ENCODE peak calls at places on chromosomes 11 and 22, in six cellular contexts. T, A, M, D, Q and Y are unnamed samples.

GRCh38 chr22:50260801-50261614 is 475 bp downstream of the MAPK12 start:
- DNase-seq in T (no peak), A (no peak), M (peak), D (peak), Q (no peak), Y (no peak)

GRCh38 chr11:56848105-56848809 is 99.8 kb upstream of the OR9G4 start:
- DNase-seq in T (no peak), A (no peak), M (no peak), D (peak), Q (peak), Y (no peak)

GRCh38 chr11:15526032-15526431 is 411.3 kb downstream of the INSC start:
- DNase-seq in T (no peak), A (no peak), M (no peak), D (no peak), Q (no peak), Y (no peak)

GRCh38 chr11:18671246-18671645 is 27.3 kb upstream of the TMEM86A start:
- DNase-seq in T (no peak), A (no peak), M (no peak), D (no peak), Q (no peak), Y (no peak)

GRCh38 chr22:49157529-49158339 is 669.9 kb downstream of the BRD1 start:
- DNase-seq in T (no peak), A (no peak), M (no peak), D (no peak), Q (no peak), Y (no peak)

GRCh38 chr11:122229611-122230386 is 113.8 kb upstream of the BLID start:
- DNase-seq in T (no peak), A (no peak), M (no peak), D (peak), Q (no peak), Y (peak)

GRCh38 chr11:76606102-76606793 is 64.3 kb downstream of the LRRC32 start:
- DNase-seq in T (peak), A (no peak), M (no peak), D (no peak), Q (no peak), Y (no peak)

GRCh38 chr11:17607083-17607429 is 60.0 kb downstream of the OTOG start:
- DNase-seq in T (no peak), A (no peak), M (no peak), D (no peak), Q (no peak), Y (no peak)

GRCh38 chr22:30221121-30221992 is 25.2 kb downstream of the LIF start:
- DNase-seq in T (no peak), A (no peak), M (no peak), D (no peak), Q (no peak), Y (no peak)

GRCh38 chr11:36000616-36001190 is 56.8 kb downstream of the LDLRAD3 start:
- DNase-seq in T (no peak), A (no peak), M (peak), D (no peak), Q (no peak), Y (no peak)

GRCh38 chr11:34168642-34169051 is 63.2 kb downstream of the NAT10 start:
- DNase-seq in T (peak), A (no peak), M (no peak), D (no peak), Q (no peak), Y (no peak)

GRCh38 chr11:108838804-108839128 is 173.9 kb downstream of the DDX10 start:
- DNase-seq in T (no peak), A (no peak), M (no peak), D (no peak), Q (no peak), Y (no peak)

GRCh38 chr11:2415601-2416380 is 15.2 kb downstream of the TSSC4 start:
- DNase-seq in T (no peak), A (no peak), M (no peak), D (no peak), Q (no peak), Y (no peak)
- TF ChIP-seq CTCF in T (no peak), A (peak), M (no peak), D (no peak), Q (no peak), Y (no peak)

DNA sequence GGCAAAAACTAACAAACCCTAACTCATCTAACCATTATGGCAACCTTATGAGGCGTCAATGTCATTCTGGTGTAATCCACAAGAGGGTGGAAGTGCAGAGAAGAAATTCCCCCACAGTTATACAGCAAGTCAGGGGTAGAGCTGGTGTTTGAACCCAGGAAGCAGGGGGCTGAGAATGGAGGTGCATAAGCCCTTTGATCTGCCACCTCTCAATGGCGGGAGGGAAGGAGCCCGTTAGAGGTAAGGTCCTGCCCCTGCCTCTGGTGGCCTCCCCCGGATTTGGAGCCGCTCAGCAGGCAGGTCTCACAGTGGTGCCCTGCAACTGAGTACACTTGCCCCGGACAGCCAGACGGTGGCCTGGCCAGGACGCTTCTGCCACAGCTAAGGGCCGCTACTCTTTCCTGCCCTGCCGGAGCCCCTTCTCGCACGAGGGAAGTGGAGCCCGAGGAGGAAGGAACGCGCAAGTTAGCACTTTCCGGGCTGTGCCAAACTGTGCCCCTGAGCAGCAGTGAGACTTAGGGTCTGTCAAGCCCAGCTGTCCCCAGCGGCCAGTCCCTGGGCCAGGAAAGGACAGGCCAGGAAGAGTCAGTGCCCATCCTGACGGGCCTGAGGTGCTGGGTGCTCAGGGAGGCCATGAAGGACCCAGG is 1.1 kb downstream of the FXYD2 start:
- DNase-seq in T (peak), A (no peak), M (no peak), D (peak), Q (no peak), Y (no peak)
- TF ChIP-seq CTCF in T (no peak), A (peak), M (peak), D (peak), Q (no peak), Y (no peak)

DNA sequence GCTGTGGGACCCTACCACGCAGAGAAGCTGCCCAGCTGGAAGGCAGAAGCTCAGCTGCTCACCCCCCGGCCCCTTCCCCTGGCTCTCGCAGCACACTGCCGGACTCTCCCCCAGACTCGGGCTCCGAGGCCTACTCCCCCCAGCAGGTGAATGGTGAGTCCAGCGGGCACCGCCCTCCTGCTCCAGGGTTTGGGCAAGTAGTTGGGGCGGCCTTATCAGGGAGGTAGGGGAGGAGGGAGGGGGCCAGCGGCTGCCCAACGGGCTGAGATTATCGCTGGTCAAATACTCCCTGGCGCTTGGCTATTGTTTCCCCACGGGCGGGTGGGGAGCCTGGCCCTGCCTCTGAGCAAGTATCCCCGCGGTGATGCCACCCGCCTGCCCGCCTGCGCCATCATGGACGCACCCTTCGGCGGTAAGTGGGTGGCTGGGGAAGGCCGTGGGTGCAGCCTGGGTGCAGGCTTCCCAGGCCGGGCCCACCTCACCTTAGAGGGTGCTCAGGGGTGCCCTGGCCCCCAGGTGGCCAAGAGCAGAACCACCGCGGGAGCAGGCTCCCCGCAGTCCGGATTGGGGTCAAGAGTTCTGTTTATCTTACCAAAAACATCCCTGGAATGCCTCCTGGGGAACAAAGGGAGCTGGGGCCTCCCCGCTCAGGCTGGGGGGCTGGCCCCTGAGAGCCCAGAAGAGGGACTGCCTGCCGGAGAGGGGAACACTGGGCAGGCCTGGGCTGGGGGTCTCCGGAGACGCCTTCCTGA is 16.9 kb downstream of the MYRF start:
- DNase-seq in T (no peak), A (no peak), M (no peak), D (no peak), Q (peak), Y (no peak)
- TF ChIP-seq CTCF in T (no peak), A (peak), M (no peak), D (peak), Q (peak), Y (peak)

DNA sequence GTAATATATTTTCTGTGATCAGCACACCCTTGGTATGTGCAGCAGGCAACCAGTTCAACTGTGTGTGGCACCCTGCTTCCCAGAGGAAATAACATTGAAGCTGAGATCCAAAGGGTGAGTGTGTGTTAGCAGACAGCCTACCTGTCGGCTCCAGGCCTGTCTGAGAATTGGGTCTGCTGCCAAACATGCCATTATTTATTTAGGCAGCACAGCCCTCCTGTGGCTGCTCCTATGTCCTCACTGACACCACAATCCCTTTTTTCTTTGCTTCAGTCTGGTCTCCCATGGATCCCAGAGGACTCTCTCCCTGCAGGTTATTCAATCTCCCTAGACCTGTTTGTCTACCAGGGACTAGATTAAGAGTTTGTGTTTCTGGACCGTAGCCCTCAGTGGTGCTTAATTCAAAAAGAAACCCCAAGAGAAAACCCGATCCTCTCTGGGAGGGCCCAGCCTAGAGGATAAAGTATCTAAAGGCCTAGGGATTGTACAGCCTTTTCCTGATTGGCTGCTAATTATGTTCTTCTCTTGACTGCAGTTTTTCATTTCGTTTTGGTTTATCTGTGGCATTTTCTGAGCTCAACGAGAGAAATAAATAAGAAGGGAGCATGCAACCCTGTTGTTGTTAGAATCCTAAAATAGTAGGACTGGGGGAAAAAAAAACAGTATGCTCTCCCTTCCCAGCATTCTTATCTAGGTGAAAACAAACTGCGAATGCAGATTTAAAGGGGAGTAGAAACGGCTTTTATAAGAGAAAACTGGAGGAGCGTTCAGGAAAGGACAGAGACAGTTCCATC is 24.1 kb downstream of the KCNE3 start:
- DNase-seq in T (peak), A (peak), M (peak), D (peak), Q (peak), Y (no peak)
- TF ChIP-seq CTCF in T (peak), A (peak), M (peak), D (peak), Q (peak), Y (no peak)

DNA sequence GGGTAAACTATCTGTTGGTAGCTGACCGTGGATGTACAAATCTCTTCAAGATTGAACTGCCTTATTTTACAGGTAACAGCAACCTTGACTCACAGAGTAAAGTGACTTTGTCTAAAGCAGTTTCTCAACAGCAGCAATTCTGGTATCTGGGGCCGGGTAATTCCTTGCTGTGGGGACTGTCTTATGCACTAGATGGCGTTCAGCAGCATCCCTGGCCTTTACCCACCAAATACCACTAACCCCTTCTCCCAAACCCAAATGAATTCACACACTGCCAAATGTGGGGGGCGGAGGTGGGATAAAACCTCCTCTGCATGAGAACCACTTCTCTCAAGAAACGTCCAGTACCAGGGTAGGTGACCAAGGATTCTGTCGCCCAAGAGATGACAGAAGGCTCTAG is 1.7 kb upstream of the INCENP start:
- DNase-seq in T (no peak), A (peak), M (no peak), D (peak), Q (peak), Y (no peak)
- TF ChIP-seq CTCF in T (no peak), A (peak), M (peak), D (peak), Q (peak), Y (no peak)

DNA sequence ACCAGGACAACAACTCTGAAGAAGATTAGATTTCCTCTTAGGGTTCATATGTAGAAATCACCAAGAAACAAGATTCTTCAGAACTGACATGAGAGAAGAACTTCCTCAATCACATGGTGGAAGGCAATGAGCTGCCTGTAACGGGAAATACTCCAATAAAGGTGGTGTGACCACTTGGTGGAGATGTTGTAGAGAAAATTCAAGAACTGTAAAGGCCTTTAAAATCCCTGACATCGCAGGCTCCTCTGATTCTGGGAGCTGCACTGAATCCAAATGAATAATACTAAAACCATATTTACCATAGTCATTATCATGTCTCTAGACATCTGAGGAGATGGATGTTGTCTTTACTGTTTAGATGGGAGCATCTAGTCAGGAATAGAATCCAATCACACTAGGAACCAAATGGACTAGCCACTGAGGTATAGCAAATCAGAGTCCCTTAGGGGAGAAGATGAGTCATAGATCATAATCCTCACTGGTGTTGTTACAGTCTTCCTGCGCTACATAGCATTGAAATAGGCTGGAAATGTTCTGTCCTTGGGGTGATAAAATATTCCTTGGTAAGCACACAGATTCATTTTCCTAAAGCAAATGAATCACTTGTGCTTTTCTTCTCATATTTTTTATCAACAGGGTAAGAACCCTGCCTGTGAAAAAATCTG is 321.6 kb upstream of the TENM4 start:
- DNase-seq in T (no peak), A (no peak), M (no peak), D (peak), Q (no peak), Y (no peak)
- TF ChIP-seq CTCF in T (no peak), A (no peak), M (no peak), D (peak), Q (no peak), Y (no peak)

GRCh38 chr11:67482736-67483497 is at the start of gene AIP:
- DNase-seq in T (peak), A (peak), M (peak), D (peak), Q (peak), Y (peak)
- TF ChIP-seq CTCF in T (peak), A (peak), M (peak), D (no peak), Q (no peak), Y (no peak)

GRCh38 chr11:66834539-66834845 is 8.7 kb upstream of the RCE1 start:
- DNase-seq in T (no peak), A (no peak), M (no peak), D (no peak), Q (no peak), Y (no peak)
- TF ChIP-seq CTCF in T (no peak), A (no peak), M (no peak), D (peak), Q (no peak), Y (peak)